ENCODE peak calls at places on chromosomes 13 and 19, in eight cellular contexts. O, E, K, Y, J, X, T and C are unnamed samples. For H3K4me1 and H3K36me3, the result is how much of the 10 kb centered on the place peaks cover.

GRCh38 chr13:100473087-100473486 is 115.5 kb downstream of the GGACT start:
- DNase-seq in K (no peak), Y (no peak), J (no peak), E (no peak), T (no peak), X (no peak), O (no peak), C (no peak)

GRCh38 chr13:91193358-91193757 is 154.1 kb upstream of the MIR17HG start:
- DNase-seq in O (no peak), E (no peak), K (no peak), X (no peak), Y (no peak), T (no peak), J (no peak), C (no peak)

GRCh38 chr13:52850396-52851152 is 2.1 kb upstream of the PCDH8 start:
- DNase-seq in K (no peak), O (peak), J (no peak), Y (peak), E (peak), T (peak), X (peak), C (peak)

GRCh38 chr13:64817721-64818120 is 2412.4 kb downstream of the PCDH9 start:
- DNase-seq in J (no peak), X (peak), O (no peak), T (no peak), K (no peak), Y (no peak), E (no peak), C (no peak)

GRCh38 chr13:98879127-98879520 is 98.7 kb downstream of the DOCK9 start:
- DNase-seq in O (no peak), J (no peak), E (no peak), Y (no peak), K (no peak), T (no peak), X (no peak), C (no peak)

GRCh38 chr19:38713227-38713649 is 31.0 kb downstream of the CAPN12 start:
- DNase-seq in T (peak), K (no peak), X (no peak), Y (no peak), J (no peak), O (no peak), E (no peak), C (peak)

GRCh38 chr19:38045554-38046253 is 138.7 kb downstream of the SIPA1L3 start:
- DNase-seq in X (no peak), T (no peak), K (no peak), E (no peak), J (no peak), Y (no peak), O (no peak), C (no peak)

GRCh38 chr19:21314676-21315075 is 14.5 kb downstream of the ZNF708 start:
- DNase-seq in Y (no peak), E (no peak), T (no peak), J (no peak), K (no peak), O (no peak), X (peak), C (peak)

GRCh38 chr13:47484564-47484963 is 516.5 kb downstream of the SUCLA2 start:
- DNase-seq in E (peak), T (no peak), K (no peak), Y (no peak), J (no peak), O (no peak), X (peak), C (no peak)

GRCh38 chr19:45630463-45630862 is 8.7 kb downstream of the EML2 start:
- DNase-seq in X (peak), J (no peak), T (no peak), E (peak), K (no peak), Y (no peak), O (no peak), C (no peak)

GRCh38 chr19:35757231-35757748 is 461 bp upstream of the HSPB6 start:
- DNase-seq in E (no peak), O (peak), J (no peak), T (peak), K (no peak), X (peak), Y (peak), C (peak)

GRCh38 chr19:13014921-13015280 is 19.6 kb downstream of the NFIX start:
- DNase-seq in T (no peak), E (no peak), K (no peak), X (no peak), J (no peak), Y (no peak), O (no peak), C (no peak)

GRCh38 chr13:107043016-107043957 is 475.4 kb upstream of the ARGLU1 start:
- DNase-seq in T (no peak), Y (peak), K (no peak), O (no peak), E (peak), J (no peak), X (peak), C (no peak)

GRCh38 chr19:15081911-15082310 is at the start of gene OR1I1:
- DNase-seq in Y (no peak), X (no peak), O (no peak), T (no peak), K (no peak), E (no peak), J (no peak), C (no peak)

GRCh38 chr13:50236898-50237318 is 221.7 kb downstream of the KCNRG start:
- DNase-seq in T (no peak), K (no peak), E (no peak), O (no peak), Y (no peak), X (no peak), J (no peak), C (no peak)

GRCh38 chr13:31930901-31931522 is 100.6 kb upstream of the FRY start:
- DNase-seq in Y (no peak), X (no peak), J (no peak), E (no peak), T (no peak), K (no peak), O (no peak), C (no peak)

GRCh38 chr19:7550987-7551761 is 15.7 kb downstream of the PNPLA6 start:
- DNase-seq in X (peak), T (peak), J (no peak), E (no peak), O (peak), K (no peak), Y (peak), C (peak)

GRCh38 chr13:26589754-26590153 is 32.3 kb downstream of the WASF3 start:
- DNase-seq in K (no peak), J (no peak), Y (no peak), X (peak), E (no peak), T (peak), O (peak), C (peak)

GRCh38 chr19:44050740-44051653 is 839 bp upstream of the ZNF223 start:
- DNase-seq in K (no peak), J (no peak), E (no peak), Y (no peak), X (peak), O (peak), T (peak), C (no peak)

GRCh38 chr19:13122275-13122878 is 4.3 kb downstream of the NACC1 start:
- DNase-seq in K (no peak), E (no peak), T (no peak), O (no peak), J (no peak), Y (no peak), X (no peak), C (no peak)

GRCh38 chr19:50314724-50315700 is 14.2 kb downstream of the KCNC3 start:
- DNase-seq in Y (peak), O (no peak), J (no peak), E (no peak), K (no peak), X (no peak), T (no peak), C (no peak)
- H3K4me3 ChIP-seq in Y (no peak), O (no peak), J (no peak), E (no peak), K (no peak), X (no peak), T (no peak), C (no peak)

GRCh38 chr19:18654469-18654868 is 17.6 kb downstream of the KLHL26 start:
- DNase-seq in X (no peak), J (no peak), E (no peak), T (no peak), O (no peak), K (no peak), Y (no peak), C (no peak)

GRCh38 chr19:18656337-18657086 is 19.7 kb downstream of the KLHL26 start:
- DNase-seq in E (no peak), T (no peak), O (no peak), K (no peak), Y (no peak), X (no peak), J (no peak), C (peak)

GRCh38 chr19:18653853-18654252 is 17.0 kb downstream of the KLHL26 start:
- DNase-seq in X (no peak), T (no peak), K (no peak), J (no peak), E (no peak), Y (no peak), O (no peak), C (no peak)

GRCh38 chr19:18657590-18658365 is 20.9 kb downstream of the KLHL26 start:
- DNase-seq in E (no peak), O (no peak), Y (peak), J (no peak), K (no peak), X (no peak), T (no peak), C (no peak)

DNA sequence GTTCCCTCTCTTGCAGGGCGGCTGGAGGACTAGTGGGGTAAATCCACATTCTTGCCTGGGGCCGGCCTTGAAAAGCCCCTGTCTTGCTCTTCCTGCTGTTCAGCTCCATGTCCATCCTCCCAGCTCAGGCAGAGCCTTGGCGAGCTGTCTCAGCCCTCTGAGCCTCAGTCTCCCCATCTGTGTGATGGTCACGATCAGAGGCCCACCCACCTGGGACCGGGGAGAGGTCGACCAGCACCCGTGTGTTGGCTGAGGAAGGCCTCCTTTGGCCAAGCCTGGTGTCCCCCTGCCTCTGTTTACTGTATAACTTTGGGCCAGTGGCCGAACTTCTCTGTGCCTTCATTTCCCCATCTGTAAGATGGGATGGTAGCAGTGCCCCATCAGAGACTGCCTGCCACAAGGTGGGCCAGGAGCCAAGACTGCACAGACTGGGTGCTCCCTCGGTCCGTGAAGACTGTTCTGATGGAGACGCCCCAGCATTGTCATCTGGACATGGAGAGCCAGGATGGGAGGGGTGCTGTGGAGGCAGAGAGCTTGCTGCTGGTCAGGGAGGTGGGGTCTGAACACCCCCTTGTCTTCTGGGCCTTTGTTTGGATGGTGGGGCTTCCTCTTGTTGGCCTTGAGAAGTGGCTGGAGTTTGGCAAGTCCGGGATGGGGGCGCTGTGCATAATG is 18.5 kb downstream of the KLHL26 start:
- DNase-seq in K (no peak), E (no peak), X (no peak), J (no peak), T (no peak), O (no peak), Y (no peak), C (no peak)
- H3K4me1 ChIP-seq in K (under half), E (under half), X (under half), J (half or more), T (half or more), O (half or more), Y (under half), C (under half)

GRCh38 chr13:72400859-72401258 is 326.6 kb downstream of the MZT1 start:
- DNase-seq in O (no peak), X (no peak), K (no peak), T (no peak), E (no peak), J (no peak), Y (no peak), C (no peak)
- H3K36me3 ChIP-seq in O (under half), X (under half), K (under half), T (under half), E (under half), J (under half), Y (under half), C (under half)

DNA sequence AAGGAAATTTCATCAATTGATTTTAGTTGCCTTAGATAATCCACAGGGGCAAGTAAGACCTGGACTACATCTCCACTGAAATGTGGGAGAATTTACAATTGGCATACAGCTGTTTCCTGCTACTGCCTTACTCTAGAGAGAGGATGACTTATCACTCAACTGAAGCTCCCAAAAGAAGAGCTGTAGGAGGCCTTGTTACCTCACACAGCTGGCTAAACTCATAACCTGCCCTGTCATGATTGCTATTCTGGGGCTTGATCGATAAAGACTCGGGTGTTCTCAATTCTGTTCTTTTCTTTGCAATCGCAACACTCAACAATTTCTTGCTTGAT is 1396.4 kb downstream of the EFNB2 start:
- DNase-seq in J (no peak), E (no peak), K (no peak), Y (no peak), X (no peak), O (no peak), T (no peak), C (no peak)
- H3K4me3 ChIP-seq in J (no peak), E (no peak), K (peak), Y (no peak), X (peak), O (no peak), T (peak), C (no peak)

GRCh38 chr19:29969891-29970290 is 27.9 kb downstream of the URI1 start:
- DNase-seq in E (no peak), T (no peak), O (no peak), J (no peak), K (no peak), Y (no peak), X (no peak), C (no peak)
- H3K4me1 ChIP-seq in E (under half), T (half or more), O (under half), J (under half), K (under half), Y (under half), X (under half), C (under half)

GRCh38 chr13:112464720-112465119 is 88.6 kb downstream of the SPACA7 start:
- DNase-seq in T (no peak), Y (peak), J (no peak), O (no peak), X (no peak), K (no peak), E (no peak), C (no peak)
- H3K36me3 ChIP-seq in T (under half), Y (under half), J (under half), O (under half), X (under half), K (under half), E (under half), C (under half)

GRCh38 chr13:71797487-71797886 is 69.5 kb downstream of the DACH1 start:
- DNase-seq in O (no peak), K (no peak), Y (no peak), T (no peak), J (no peak), X (no peak), E (no peak), C (no peak)

GRCh38 chr13:71798723-71799122 is 68.3 kb downstream of the DACH1 start:
- DNase-seq in O (no peak), K (no peak), Y (no peak), X (no peak), E (no peak), J (no peak), T (no peak), C (no peak)

GRCh38 chr13:71801781-71802180 is 65.2 kb downstream of the DACH1 start:
- DNase-seq in Y (no peak), X (no peak), K (no peak), O (no peak), J (no peak), T (no peak), E (no peak), C (no peak)

GRCh38 chr13:71799320-71799719 is 67.7 kb downstream of the DACH1 start:
- DNase-seq in T (no peak), J (no peak), Y (no peak), O (no peak), X (no peak), K (no peak), E (no peak), C (no peak)

DNA sequence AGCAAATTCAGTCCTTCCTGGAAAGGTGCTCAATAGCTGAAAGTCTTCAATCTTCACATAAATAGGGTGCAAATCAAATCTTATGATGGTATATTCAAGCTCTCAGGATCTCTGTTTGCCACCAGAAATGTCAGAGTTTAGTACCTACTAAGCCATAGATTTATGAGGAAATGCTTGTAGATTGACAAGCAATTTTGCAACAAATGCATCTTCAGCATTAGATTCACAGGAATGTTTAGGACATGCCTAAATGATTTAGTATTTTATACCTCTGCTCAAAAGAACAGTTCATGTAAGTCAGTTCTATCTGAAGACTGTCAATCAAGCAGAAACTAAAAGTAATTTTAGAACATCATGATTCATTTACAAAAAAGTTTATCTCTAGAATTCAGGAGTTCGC is 65.8 kb downstream of the DACH1 start:
- DNase-seq in K (no peak), J (no peak), T (no peak), E (no peak), O (no peak), Y (no peak), X (no peak), C (no peak)
- H3K4me3 ChIP-seq in K (no peak), J (no peak), T (no peak), E (no peak), O (no peak), Y (no peak), X (no peak), C (no peak)

GRCh38 chr19:2630352-2631001 is 72.0 kb downstream of the GNG7 start:
- DNase-seq in K (no peak), X (no peak), J (no peak), E (no peak), Y (no peak), O (no peak), T (no peak), C (no peak)
- H3K4me1 ChIP-seq in K (under half), X (half or more), J (under half), E (under half), Y (under half), O (half or more), T (half or more), C (under half)